ENCODE peak calls at places on chromosomes 6 and 20, in six cellular contexts. P is CD4-positive, alpha-beta T cell; Y is GM12865; E is glutamatergic neuron; F is NB4; L is PC-9. C is an unnamed sample.

GRCh38 chr20:11266571-11266970 is 592.8 kb upstream of the JAG1 start:
- DNase-seq in L (peak), Y (no peak), E (no peak), F (no peak), P (no peak), C (no peak)

GRCh38 chr20:38131588-38132121 is 33.4 kb downstream of the TGM2 start:
- DNase-seq in E (no peak), L (peak), F (peak), P (no peak), Y (no peak), C (no peak)

GRCh38 chr6:15464211-15464725 is 198.6 kb downstream of the DTNBP1 start:
- DNase-seq in P (peak), Y (peak), E (no peak), L (no peak), F (peak), C (peak)

GRCh38 chr20:58198384-58198783 is 30.1 kb downstream of the ANKRD60 start:
- DNase-seq in E (no peak), P (no peak), L (no peak), Y (no peak), F (no peak), C (no peak)

GRCh38 chr6:170022827-170023619 is 267.9 kb downstream of the DLL1 start:
- DNase-seq in Y (no peak), L (no peak), F (no peak), P (no peak), E (no peak), C (peak)

GRCh38 chr6:17656092-17656491 is 50.6 kb downstream of the NUP153 start:
- DNase-seq in P (no peak), Y (no peak), L (no peak), F (peak), E (no peak), C (no peak)

GRCh38 chr20:37901667-37902503 is 1.0 kb upstream of the VSTM2L start:
- DNase-seq in Y (peak), L (no peak), P (no peak), F (peak), E (no peak), C (no peak)

GRCh38 chr6:145036848-145037567 is 698.3 kb downstream of the EPM2A start:
- DNase-seq in L (no peak), E (no peak), P (no peak), F (peak), Y (no peak), C (no peak)

GRCh38 chr6:147879031-147879430 is 370.5 kb downstream of the SAMD5 start:
- DNase-seq in F (no peak), E (no peak), L (no peak), P (no peak), Y (no peak), C (no peak)

GRCh38 chr20:63775096-63775978 is 35.8 kb downstream of the SLC2A4RG start:
- DNase-seq in L (no peak), Y (no peak), F (no peak), P (no peak), E (peak), C (no peak)

GRCh38 chr20:35600176-35600995 is 15.2 kb upstream of the SPAG4 start:
- DNase-seq in P (no peak), L (no peak), Y (no peak), E (no peak), F (no peak), C (no peak)

GRCh38 chr20:6711950-6712634 is 55.4 kb upstream of the BMP2 start:
- DNase-seq in E (no peak), P (no peak), F (no peak), Y (no peak), L (peak), C (no peak)

GRCh38 chr6:44264154-44265002 is 973 bp downstream of the NFKBIE start:
- DNase-seq in P (no peak), E (no peak), F (peak), Y (peak), L (no peak), C (peak)

GRCh38 chr6:21935561-21936028 is 342.0 kb downstream of the SOX4 start:
- DNase-seq in L (no peak), P (no peak), Y (peak), F (peak), E (peak), C (no peak)

GRCh38 chr20:1309439-1309847 is 19.5 kb downstream of the SDCBP2 start:
- DNase-seq in E (no peak), F (no peak), L (no peak), Y (no peak), P (no peak), C (no peak)
- TF ChIP-seq CTCF in E (no peak), F (no peak), L (no peak), Y (no peak), P (peak), C (no peak)

GRCh38 chr6:42322676-42323075 is 105.0 kb upstream of the MRPS10 start:
- DNase-seq in F (peak), Y (no peak), L (no peak), E (no peak), P (no peak), C (no peak)
- TF ChIP-seq CTCF in F (no peak), Y (peak), L (no peak), E (no peak), P (no peak), C (no peak)

GRCh38 chr20:46186210-46186609 is 68.1 kb downstream of the CD40 start:
- DNase-seq in Y (no peak), F (no peak), E (no peak), P (no peak), L (no peak), C (no peak)
- TF ChIP-seq CTCF in Y (no peak), F (no peak), E (no peak), P (no peak), L (no peak), C (no peak)

DNA sequence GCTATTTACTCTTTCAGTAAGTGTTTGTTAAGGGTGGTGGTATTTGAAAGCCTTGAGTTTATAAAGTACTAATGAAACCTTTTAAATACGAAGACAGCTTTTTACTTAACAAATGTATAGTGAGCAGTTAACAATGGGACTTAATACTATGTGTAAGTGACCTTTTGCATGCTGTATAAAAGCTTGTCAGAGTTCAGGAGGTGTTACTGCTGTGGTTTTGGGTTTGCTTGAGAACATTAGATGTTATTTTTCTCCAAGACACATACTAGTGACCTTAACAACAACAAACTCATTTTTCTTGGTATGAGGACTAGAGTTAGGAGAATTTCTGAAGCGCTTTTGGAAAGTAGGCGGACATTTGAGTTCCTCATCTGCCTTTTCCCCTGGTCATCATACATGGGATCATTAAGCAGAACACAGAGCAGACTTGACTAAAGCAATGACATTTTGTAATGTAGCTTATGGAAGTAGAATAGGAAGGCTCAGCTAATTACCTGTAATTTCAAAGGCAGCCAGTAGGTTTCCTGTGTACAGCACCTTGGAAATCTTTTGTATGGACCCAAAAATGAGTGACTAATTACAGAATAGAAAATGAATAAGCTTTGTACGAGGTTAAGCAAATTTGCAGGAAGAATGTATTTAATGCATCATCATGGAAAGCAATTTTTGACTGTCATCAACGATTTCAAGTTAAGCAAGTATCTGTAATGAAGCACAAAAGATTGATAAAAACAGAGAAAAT is 14.1 kb downstream of the CDYL start:
- DNase-seq in F (peak), L (no peak), Y (no peak), E (no peak), P (no peak), C (no peak)
- TF ChIP-seq CTCF in F (no peak), L (no peak), Y (peak), E (peak), P (no peak), C (peak)

GRCh38 chr6:24902782-24903181 is 33.0 kb downstream of the RIPOR2 start:
- DNase-seq in F (no peak), Y (no peak), E (no peak), P (no peak), L (peak), C (no peak)
- TF ChIP-seq CTCF in F (no peak), Y (no peak), E (no peak), P (no peak), L (no peak), C (no peak)

DNA sequence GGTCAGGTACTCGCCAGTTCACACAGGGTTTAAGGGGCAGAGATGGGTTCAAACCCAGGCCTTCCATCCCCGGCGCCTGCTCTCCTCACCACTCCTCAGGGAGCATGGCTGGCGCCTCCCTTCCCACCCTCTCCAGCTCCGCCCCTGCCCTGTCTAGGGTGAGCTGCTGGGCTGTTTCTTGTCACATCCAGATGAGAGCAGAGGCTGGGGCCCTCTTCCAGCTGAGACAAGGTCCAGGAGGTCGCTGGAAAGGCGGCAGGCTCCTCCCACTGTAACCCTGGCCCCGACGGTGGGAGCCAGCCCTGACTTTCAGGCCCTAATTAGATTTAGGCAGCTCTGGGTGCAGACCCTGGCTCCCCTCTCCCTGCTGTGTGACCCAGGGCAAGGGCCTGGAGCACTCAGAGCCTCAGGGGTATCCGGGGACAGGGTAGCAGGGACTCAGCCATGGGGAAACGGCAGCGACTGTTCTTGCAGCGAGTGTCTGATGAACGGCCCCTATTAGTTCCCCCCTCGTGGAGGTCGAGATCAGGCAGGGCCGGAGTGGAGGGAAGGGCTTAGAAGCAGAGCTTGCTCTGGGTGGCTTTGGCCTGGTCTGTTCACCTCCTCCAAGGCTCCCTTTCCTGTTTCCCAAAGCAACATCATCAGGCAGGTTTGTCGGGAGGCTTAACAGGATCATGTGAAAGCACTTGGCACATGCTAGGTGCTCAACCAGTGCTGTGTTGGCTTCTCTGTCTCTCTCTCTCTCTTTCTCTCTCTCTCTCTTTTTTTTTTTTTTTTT is 33.4 kb downstream of the SNAI1 start:
- DNase-seq in F (no peak), E (peak), L (no peak), P (no peak), Y (no peak), C (no peak)
- TF ChIP-seq CTCF in F (no peak), E (no peak), L (no peak), P (no peak), Y (no peak), C (no peak)